ENCODE peak calls at places on chromosome 6, in seven cellular contexts. J, C, A, H, I, G and Z are unnamed samples.

GRCh38 chr6:17397764-17398194 is 4.4 kb downstream of the CAP2 start:
- DNase-seq in J (peak; percentile 30), A (no peak), I (no peak), G (no peak), C (no peak), H (no peak), Z (no peak)

GRCh38 chr6:169164451-169164850 is 89.2 kb downstream of the THBS2 start:
- DNase-seq in A (no peak), I (peak; percentile 23), H (no peak), C (no peak), G (no peak), J (no peak), Z (no peak)

GRCh38 chr6:52392944-52393343 is 27.2 kb upstream of the EFHC1 start:
- DNase-seq in C (no peak), H (no peak), A (no peak), G (no peak), I (no peak), J (peak; percentile 43), Z (no peak)

GRCh38 chr6:39350723-39351505 is 28.4 kb upstream of the KCNK16 start:
- DNase-seq in I (no peak), C (no peak), G (no peak), H (no peak), J (no peak), A (no peak), Z (no peak)

GRCh38 chr6:147099974-147100373 is 104.2 kb upstream of the STXBP5 start:
- DNase-seq in A (peak; percentile 61), H (no peak), I (no peak), G (no peak), J (peak; percentile 82), C (no peak), Z (no peak)

GRCh38 chr6:33407132-33407718 is 3.6 kb upstream of the PHF1 start:
- DNase-seq in H (no peak), I (no peak), G (no peak), C (no peak), A (no peak), J (peak; percentile 75), Z (no peak)

GRCh38 chr6:28895131-28895812 is 28.5 kb downstream of the TRIM27 start:
- DNase-seq in G (peak; percentile 97), I (peak; percentile 93), A (peak; percentile 90), J (peak; percentile 98), C (peak; percentile 95), H (peak; percentile 92), Z (peak; percentile 95)

GRCh38 chr6:76351275-76351674 is 278.8 kb upstream of the IMPG1 start:
- DNase-seq in G (peak; percentile 11), C (no peak), H (no peak), A (no peak), J (no peak), I (no peak), Z (no peak)

GRCh38 chr6:111663692-111664564 is 58.2 kb upstream of the TRAF3IP2 start:
- DNase-seq in H (peak; percentile 88), G (no peak), I (no peak), A (no peak), J (peak; percentile 50), C (no peak), Z (no peak)

GRCh38 chr6:28553986-28554881 is 28.6 kb downstream of the GPX5 start:
- DNase-seq in H (peak; percentile 27), A (no peak), J (peak; percentile 3), G (peak; percentile 37), I (no peak), C (no peak), Z (no peak)

GRCh38 chr6:85096976-85097375 is 332.6 kb upstream of the TBX18 start:
- DNase-seq in C (no peak), A (no peak), H (peak; percentile 6), J (no peak), G (no peak), I (no peak), Z (no peak)

GRCh38 chr6:33621396-33622388 is 570 bp downstream of the ITPR3 start:
- DNase-seq in J (no peak), I (peak; percentile 63), A (no peak), G (peak; percentile 46), C (no peak), H (no peak), Z (no peak)

GRCh38 chr6:36967301-36967700 is 12.8 kb downstream of the PI16 start:
- DNase-seq in H (no peak), A (no peak), J (no peak), I (no peak), C (no peak), G (no peak), Z (no peak)

GRCh38 chr6:11083956-11084355 is 9.7 kb upstream of the SMIM13 start:
- DNase-seq in H (no peak), I (no peak), A (no peak), J (no peak), C (no peak), G (peak; percentile 10), Z (no peak)

GRCh38 chr6:56729719-56730118 is 87.0 kb upstream of the DST start:
- DNase-seq in H (no peak), J (peak; percentile 57), A (no peak), I (no peak), C (no peak), G (no peak), Z (no peak)

GRCh38 chr6:128657181-128657580 is 136.8 kb upstream of the PTPRK start:
- DNase-seq in G (peak; percentile 31), A (no peak), J (no peak), C (no peak), I (no peak), H (no peak), Z (no peak)

GRCh38 chr6:28606424-28607391 is 81.0 kb downstream of the GPX5 start:
- DNase-seq in C (no peak), H (peak; percentile 90), G (peak; percentile 75), I (no peak), A (no peak), J (peak; percentile 69), Z (no peak)

GRCh38 chr6:72650081-72650745 is 28.3 kb downstream of the KCNQ5 start:
- DNase-seq in H (no peak), I (no peak), C (no peak), A (no peak), J (no peak), G (no peak), Z (no peak)

GRCh38 chr6:52609968-52610367 is 33.1 kb upstream of the TRAM2 start:
- DNase-seq in G (no peak), A (no peak), C (no peak), J (no peak), H (no peak), I (no peak), Z (no peak)

DNA sequence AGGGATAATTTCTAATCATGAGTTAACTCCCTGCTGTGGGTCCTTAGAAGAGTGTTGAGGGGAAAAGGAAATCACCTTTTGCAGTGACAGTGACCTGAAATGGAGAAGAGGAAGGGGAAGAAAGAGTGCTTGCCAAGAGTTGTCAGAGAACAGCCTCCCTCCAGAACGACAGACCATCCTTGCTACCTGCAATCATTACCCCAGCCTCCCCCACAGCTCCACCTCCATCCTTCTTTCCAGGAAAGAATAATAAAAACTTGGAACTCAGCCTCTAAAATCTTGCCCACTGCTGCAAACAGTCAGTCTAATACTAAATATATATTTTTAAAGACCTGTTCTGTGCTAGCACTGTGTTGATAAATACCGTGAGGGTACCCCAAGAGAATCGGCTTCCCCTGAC is 28.7 kb upstream of the FUCA2 start:
- DNase-seq in C (no peak), H (no peak), G (no peak), I (no peak), J (no peak), A (no peak), Z (no peak)
- H3K4me3 ChIP-seq in C (no peak overlapping the region), H (no peak overlapping the region), G (no peak overlapping the region), I (no peak overlapping the region), J (no peak overlapping the region), A (no peak overlapping the region), Z (no peak overlapping the region)

GRCh38 chr6:121881974-121882667 is 446.7 kb downstream of the GJA1 start:
- DNase-seq in C (no peak), J (peak; percentile 70), G (no peak), A (peak; percentile 50), I (no peak), H (no peak), Z (no peak)
- H3K4me3 ChIP-seq in C (no peak overlapping the region), J (no peak overlapping the region), G (no peak overlapping the region), A (no peak overlapping the region), I (no peak overlapping the region), H (no peak overlapping the region), Z (no peak overlapping the region)

GRCh38 chr6:18395177-18395850 is 8.2 kb downstream of the RNF144B start:
- DNase-seq in A (no peak), J (no peak), G (no peak), H (no peak), C (no peak), I (no peak), Z (no peak)

GRCh38 chr6:18395851-18396187 is 8.7 kb downstream of the RNF144B start:
- DNase-seq in J (no peak), A (no peak), H (no peak), I (no peak), G (no peak), C (no peak), Z (no peak)

GRCh38 chr6:18405477-18406293 is 18.5 kb downstream of the RNF144B start:
- DNase-seq in J (peak; percentile 81), A (peak; percentile 70), G (no peak), H (no peak), C (no peak), I (no peak), Z (no peak)

GRCh38 chr6:18397701-18398100 is 10.6 kb downstream of the RNF144B start:
- DNase-seq in H (no peak), G (no peak), A (no peak), I (no peak), J (no peak), C (no peak), Z (no peak)

GRCh38 chr6:18400831-18401446 is 13.8 kb downstream of the RNF144B start:
- DNase-seq in H (no peak), G (peak; percentile 72), A (no peak), I (no peak), C (no peak), J (no peak), Z (no peak)
- H3K4me3 ChIP-seq in H (no peak overlapping the region), G (no peak overlapping the region), A (no peak overlapping the region), I (no peak overlapping the region), C (no peak overlapping the region), J (no peak overlapping the region), Z (no peak overlapping the region)

GRCh38 chr6:110355727-110356126 is 2.4 kb downstream of the METTL24 start:
- DNase-seq in I (no peak), J (no peak), H (no peak), C (no peak), A (no peak), G (no peak), Z (no peak)

GRCh38 chr6:110358536-110359148 is 493 bp upstream of the METTL24 start:
- DNase-seq in A (no peak), J (no peak), I (no peak), C (no peak), G (no peak), H (no peak), Z (no peak)

GRCh38 chr6:110356778-110357177 is 1.4 kb downstream of the METTL24 start:
- DNase-seq in J (no peak), G (no peak), A (no peak), C (no peak), I (no peak), H (no peak), Z (no peak)

GRCh38 chr6:110357696-110358535 is at the start of gene METTL24:
- DNase-seq in A (no peak), C (no peak), I (peak; percentile 27), H (peak; percentile 33), G (no peak), J (no peak), Z (no peak)

DNA sequence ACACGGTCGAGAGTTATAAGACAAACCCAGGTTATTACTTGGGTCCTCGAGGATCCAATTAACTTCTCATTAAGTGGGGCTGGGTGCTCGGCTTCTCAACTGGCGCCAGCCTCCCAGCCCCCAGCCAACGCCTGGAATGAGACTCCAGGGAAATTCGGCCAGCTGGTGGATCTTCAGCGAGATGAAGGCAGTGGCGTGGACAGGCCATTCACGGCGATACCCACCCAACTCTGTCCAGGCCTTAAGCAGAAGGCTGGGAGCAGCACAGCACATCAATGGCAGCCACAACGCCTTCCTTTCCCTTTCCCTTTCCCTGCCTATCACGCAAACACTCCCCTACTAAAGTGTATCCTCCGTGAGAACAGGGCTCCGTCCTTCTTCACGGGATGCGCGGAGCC is 852 bp downstream of the METTL24 start:
- DNase-seq in G (no peak), J (peak; percentile 2), I (no peak), H (no peak), A (no peak), C (no peak), Z (no peak)
- H3K4me3 ChIP-seq in G (no peak overlapping the region), J (peak overlapping the region; percentile 32), I (peak overlapping the region; percentile 62), H (no peak overlapping the region), A (peak overlapping the region; percentile 41), C (peak overlapping the region; percentile 62), Z (peak overlapping the region; percentile 90)